ENCODE peak calls at places on chromosomes 4 and X, in six cellular contexts. One of them, this sample, is unnamed.

GRCh38 chrX:16785247-16786138 is 773 bp upstream of the TXLNG start:
- DNase-seq in GM03348: no peak
- DNase-seq in HL-60: no peak
- DNase-seq in PC-3: peak; percentile 6
- DNase-seq in cardiac fibroblast: no peak
- DNase-seq in HFFc6: no peak
- DNase-seq in this sample: no peak

GRCh38 chrX:24391843-24392242 is 31.4 kb downstream of the SUPT20HL1 start:
- DNase-seq in cardiac fibroblast: no peak
- DNase-seq in GM03348: no peak
- DNase-seq in PC-3: no peak
- DNase-seq in HL-60: no peak
- DNase-seq in HFFc6: no peak
- DNase-seq in this sample: no peak

GRCh38 chr4:30802622-30803323 is 82.6 kb downstream of the PCDH7 start:
- DNase-seq in GM03348: peak; percentile 83
- DNase-seq in HL-60: no peak
- DNase-seq in HFFc6: no peak
- DNase-seq in cardiac fibroblast: peak; percentile 53
- DNase-seq in PC-3: peak; percentile 42
- DNase-seq in this sample: no peak

GRCh38 chr4:121973791-121974190 is 21.9 kb upstream of the TRPC3 start:
- DNase-seq in cardiac fibroblast: no peak
- DNase-seq in HL-60: no peak
- DNase-seq in GM03348: no peak
- DNase-seq in HFFc6: no peak
- DNase-seq in PC-3: no peak
- DNase-seq in this sample: no peak

GRCh38 chr4:181950372-181951127 is 292.7 kb upstream of the TENM3 start:
- DNase-seq in cardiac fibroblast: no peak
- DNase-seq in HL-60: no peak
- DNase-seq in GM03348: no peak
- DNase-seq in PC-3: no peak
- DNase-seq in HFFc6: no peak
- DNase-seq in this sample: no peak

GRCh38 chr4:4941741-4942140 is 77.5 kb downstream of the CYTL1 start:
- DNase-seq in HFFc6: no peak
- DNase-seq in GM03348: no peak
- DNase-seq in PC-3: no peak
- DNase-seq in HL-60: no peak
- DNase-seq in cardiac fibroblast: no peak
- DNase-seq in this sample: no peak

GRCh38 chr4:89497517-89498308 is 190.1 kb upstream of the GPRIN3 start:
- DNase-seq in HL-60: no peak
- DNase-seq in HFFc6: no peak
- DNase-seq in cardiac fibroblast: peak; percentile 70
- DNase-seq in GM03348: no peak
- DNase-seq in PC-3: peak; percentile 63
- DNase-seq in this sample: no peak

GRCh38 chr4:166008510-166008909 is 135.5 kb downstream of the TLL1 start:
- DNase-seq in cardiac fibroblast: no peak
- DNase-seq in HFFc6: no peak
- DNase-seq in GM03348: no peak
- DNase-seq in HL-60: no peak
- DNase-seq in PC-3: no peak
- DNase-seq in this sample: no peak

GRCh38 chr4:113057891-113058290 is 8.4 kb downstream of the ANK2 start:
- DNase-seq in PC-3: peak; percentile 67
- DNase-seq in GM03348: peak; percentile 13
- DNase-seq in HFFc6: peak; percentile 4
- DNase-seq in HL-60: no peak
- DNase-seq in cardiac fibroblast: no peak
- DNase-seq in this sample: no peak

GRCh38 chr4:47215759-47216158 is 184.4 kb downstream of the GABRB1 start:
- DNase-seq in HFFc6: no peak
- DNase-seq in GM03348: no peak
- DNase-seq in PC-3: no peak
- DNase-seq in HL-60: no peak
- DNase-seq in cardiac fibroblast: no peak
- DNase-seq in this sample: no peak

GRCh38 chr4:153637201-153637600 is 46.9 kb upstream of the TLR2 start:
- DNase-seq in HFFc6: no peak
- DNase-seq in cardiac fibroblast: no peak
- DNase-seq in GM03348: no peak
- DNase-seq in HL-60: no peak
- DNase-seq in PC-3: no peak
- DNase-seq in this sample: no peak

GRCh38 chrX:125782184-125782583 is 383.9 kb downstream of the DCAF12L2 start:
- DNase-seq in cardiac fibroblast: no peak
- DNase-seq in PC-3: no peak
- DNase-seq in HL-60: no peak
- DNase-seq in GM03348: no peak
- DNase-seq in HFFc6: no peak
- DNase-seq in this sample: no peak

GRCh38 chr4:8393593-8394038 is 46.9 kb downstream of the ACOX3 start:
- DNase-seq in HL-60: no peak
- DNase-seq in cardiac fibroblast: peak; percentile 95
- DNase-seq in HFFc6: peak; percentile 99
- DNase-seq in PC-3: peak; percentile 91
- DNase-seq in GM03348: peak; percentile 94
- DNase-seq in this sample: peak; percentile 82